ENCODE peak calls at places on chromosome 4, in six cellular contexts. T is psoas muscle, A is B cell, Z is pancreas, Y is neural crest cell, Q is AG10803. H is an unnamed sample.

GRCh38 chr4:142801966-142802365 is 44.1 kb downstream of the INPP4B start:
- DNase-seq in T (no peak), A (no peak), Z (no peak), Y (no peak), Q (no peak), H (peak)

GRCh38 chr4:110904435-110905050 is 281.7 kb upstream of the PITX2 start:
- DNase-seq in T (no peak), A (no peak), Z (no peak), Y (no peak), Q (no peak), H (no peak)

GRCh38 chr4:4651811-4652609 is 110.2 kb upstream of the STX18 start:
- DNase-seq in T (no peak), A (no peak), Z (no peak), Y (no peak), Q (no peak), H (no peak)

GRCh38 chr4:38137080-38137479 is 176.9 kb downstream of the PTTG2 start:
- DNase-seq in T (no peak), A (no peak), Z (no peak), Y (no peak), Q (no peak), H (no peak)

GRCh38 chr4:99843413-99843812 is 26.8 kb downstream of the DAPP1 start:
- DNase-seq in T (no peak), A (no peak), Z (no peak), Y (no peak), Q (no peak), H (no peak)

GRCh38 chr4:127355738-127356137 is 277.0 kb upstream of the INTU start:
- DNase-seq in T (no peak), A (no peak), Z (no peak), Y (no peak), Q (no peak), H (no peak)

GRCh38 chr4:1195109-1195671 is 22.8 kb upstream of the SPON2 start:
- DNase-seq in T (peak), A (no peak), Z (no peak), Y (no peak), Q (no peak), H (no peak)

GRCh38 chr4:153573881-153574807 is 108.0 kb downstream of the TMEM131L start:
- DNase-seq in T (peak), A (peak), Z (peak), Y (no peak), Q (peak), H (peak)

GRCh38 chr4:140005699-140006098 is 148.3 kb downstream of the MAML3 start:
- DNase-seq in T (no peak), A (no peak), Z (no peak), Y (no peak), Q (no peak), H (peak)

GRCh38 chr4:89797117-89797516 is 39.8 kb downstream of the SNCA start:
- DNase-seq in T (no peak), A (no peak), Z (no peak), Y (no peak), Q (peak), H (peak)

GRCh38 chr4:67696061-67696460 is 4.9 kb downstream of the UBA6 start:
- DNase-seq in T (no peak), A (no peak), Z (no peak), Y (no peak), Q (no peak), H (no peak)

GRCh38 chr4:81404294-81404693 is 67.4 kb downstream of the RASGEF1B start:
- DNase-seq in T (no peak), A (no peak), Z (no peak), Y (no peak), Q (no peak), H (no peak)
- TF ChIP-seq CTCF in T (no peak), A (no peak), Z (no peak), Y (no peak), Q (no peak), H (peak)

GRCh38 chr4:72531768-72532290 is 37.2 kb downstream of the ADAMTS3 start:
- DNase-seq in T (no peak), A (no peak), Z (no peak), Y (no peak), Q (no peak), H (no peak)

GRCh38 chr4:72531322-72531721 is 37.7 kb downstream of the ADAMTS3 start:
- DNase-seq in T (no peak), A (no peak), Z (no peak), Y (no peak), Q (no peak), H (no peak)

GRCh38 chr4:72538006-72538405 is 31.0 kb downstream of the ADAMTS3 start:
- DNase-seq in T (no peak), A (no peak), Z (no peak), Y (no peak), Q (no peak), H (no peak)

DNA sequence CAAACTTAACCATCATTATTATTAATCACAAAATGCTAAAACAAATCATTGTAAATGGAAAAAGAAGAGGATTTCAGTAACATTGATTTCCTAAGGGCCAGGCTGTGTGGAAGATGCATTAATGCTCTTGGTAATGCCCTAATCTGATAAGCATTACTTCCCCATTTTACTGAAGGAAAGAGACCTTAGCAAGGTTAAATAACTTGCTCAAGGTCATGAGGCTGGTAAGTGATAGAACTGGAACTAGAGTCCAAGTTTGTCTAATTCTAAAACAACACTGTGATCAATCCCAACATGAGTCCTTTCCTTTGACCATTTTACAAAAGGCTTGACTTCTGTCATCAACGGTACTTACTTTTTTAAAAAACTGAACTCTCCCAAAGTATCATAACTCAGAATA is 32.6 kb downstream of the ADAMTS3 start:
- DNase-seq in T (no peak), A (no peak), Z (no peak), Y (no peak), Q (no peak), H (no peak)
- TF ChIP-seq CTCF in T (no peak), A (no peak), Z (no peak), Y (no peak), Q (no peak), H (no peak)

GRCh38 chr4:122890142-122890769 is 32.1 kb downstream of the NUDT6 start:
- DNase-seq in T (no peak), A (no peak), Z (no peak), Y (no peak), Q (no peak), H (peak)

GRCh38 chr4:122898370-122899150 is 23.8 kb downstream of the NUDT6 start:
- DNase-seq in T (no peak), A (no peak), Z (no peak), Y (no peak), Q (peak), H (peak)

GRCh38 chr4:122896270-122896669 is 26.1 kb downstream of the NUDT6 start:
- DNase-seq in T (no peak), A (no peak), Z (no peak), Y (no peak), Q (no peak), H (no peak)

GRCh38 chr4:122895336-122895995 is 26.9 kb downstream of the NUDT6 start:
- DNase-seq in T (no peak), A (no peak), Z (no peak), Y (no peak), Q (no peak), H (no peak)

GRCh38 chr4:122894802-122895201 is 27.6 kb downstream of the NUDT6 start:
- DNase-seq in T (no peak), A (no peak), Z (no peak), Y (no peak), Q (no peak), H (no peak)
- TF ChIP-seq CTCF in T (no peak), A (no peak), Z (no peak), Y (no peak), Q (no peak), H (no peak)

GRCh38 chr4:183504064-183504929 is 561 bp upstream of the ING2 start:
- DNase-seq in T (peak), A (peak), Z (peak), Y (peak), Q (peak), H (peak)
- TF ChIP-seq CTCF in T (peak), A (no peak), Z (no peak), Y (no peak), Q (peak), H (peak)

DNA sequence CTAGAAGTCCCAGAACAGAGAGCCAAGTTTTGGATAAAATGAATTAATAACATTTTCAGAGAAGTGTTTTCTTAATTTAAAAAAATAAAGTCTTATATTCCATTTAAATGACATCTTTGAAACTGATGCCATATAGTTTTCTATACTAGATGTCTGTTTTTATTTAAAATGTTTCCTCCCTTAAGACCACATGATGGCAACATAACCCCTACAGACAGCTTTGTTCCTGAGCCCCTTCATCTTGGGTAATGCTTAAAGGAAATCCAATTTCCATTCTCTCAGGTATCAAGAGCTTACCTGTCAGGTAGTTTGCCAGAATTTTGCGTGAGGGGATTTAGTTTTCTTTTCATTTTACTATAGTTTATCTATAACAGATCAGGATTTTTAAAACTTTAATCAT is 181.4 kb upstream of the UGT8 start:
- DNase-seq in T (no peak), A (no peak), Z (no peak), Y (no peak), Q (no peak), H (peak)
- TF ChIP-seq CTCF in T (no peak), A (no peak), Z (no peak), Y (peak), Q (no peak), H (no peak)

DNA sequence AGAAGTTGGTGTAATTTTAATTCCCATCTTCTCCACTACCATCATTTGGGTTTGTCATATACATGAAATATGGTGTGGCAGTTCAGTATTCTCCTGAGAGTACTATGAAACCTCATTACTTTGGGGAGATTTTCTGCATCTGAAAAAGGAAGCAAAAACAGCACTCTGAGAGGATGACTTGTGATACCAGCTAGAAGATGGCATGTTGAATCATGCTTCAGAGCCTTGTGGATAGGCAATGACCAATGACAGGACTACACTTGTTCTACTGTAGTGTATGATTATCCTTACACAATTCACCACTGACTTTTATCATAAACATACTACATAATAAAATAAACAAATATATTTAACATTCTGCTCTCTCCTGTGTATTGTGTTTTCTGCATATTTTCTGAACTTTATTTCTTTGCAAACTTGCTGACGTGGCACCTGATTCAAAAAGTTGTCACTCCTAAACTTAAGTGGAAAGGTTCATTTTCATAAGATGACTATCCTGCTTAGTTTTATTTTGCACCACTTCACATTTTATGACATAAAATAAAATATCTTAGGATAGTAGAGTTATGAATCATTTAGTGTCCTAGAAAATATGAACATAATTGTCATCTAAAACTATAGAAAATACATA is 991.3 kb downstream of the FSTL5 start:
- DNase-seq in T (no peak), A (no peak), Z (no peak), Y (no peak), Q (no peak), H (peak)
- TF ChIP-seq CTCF in T (no peak), A (no peak), Z (no peak), Y (no peak), Q (no peak), H (no peak)

GRCh38 chr4:119025440-119025839 is 110.2 kb upstream of the MYOZ2 start:
- DNase-seq in T (no peak), A (no peak), Z (no peak), Y (no peak), Q (peak), H (peak)

GRCh38 chr4:119017634-119018033 is 118.0 kb upstream of the MYOZ2 start:
- DNase-seq in T (no peak), A (no peak), Z (no peak), Y (no peak), Q (no peak), H (no peak)

GRCh38 chr4:119016636-119017035 is 119.0 kb upstream of the MYOZ2 start:
- DNase-seq in T (no peak), A (no peak), Z (no peak), Y (no peak), Q (peak), H (no peak)

GRCh38 chr4:119024102-119024501 is 111.5 kb upstream of the MYOZ2 start:
- DNase-seq in T (no peak), A (no peak), Z (no peak), Y (no peak), Q (no peak), H (no peak)

GRCh38 chr4:119020158-119020557 is 115.5 kb upstream of the MYOZ2 start:
- DNase-seq in T (no peak), A (no peak), Z (no peak), Y (no peak), Q (peak), H (no peak)
- TF ChIP-seq CTCF in T (no peak), A (no peak), Z (no peak), Y (no peak), Q (no peak), H (no peak)

DNA sequence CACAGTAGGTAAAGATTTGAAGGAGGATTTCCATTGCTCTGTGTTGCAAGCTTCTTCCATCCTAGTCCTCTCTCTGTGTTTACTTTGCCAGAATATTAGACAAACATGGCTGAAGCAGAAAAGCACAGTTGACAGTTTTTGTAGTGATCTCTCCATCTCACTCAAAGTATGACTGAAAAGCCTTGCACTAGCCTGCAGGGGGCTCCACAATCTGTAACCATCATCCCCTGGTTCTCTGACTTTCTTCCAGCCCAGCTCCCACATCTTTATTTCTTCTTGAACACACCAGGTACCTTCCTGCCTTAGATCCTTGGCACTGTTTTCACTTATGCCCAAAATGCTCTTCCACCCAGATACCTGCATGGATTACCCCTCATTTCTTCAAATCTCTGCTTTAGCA is 34.1 kb upstream of the HHIP start:
- DNase-seq in T (no peak), A (no peak), Z (peak), Y (peak), Q (peak), H (peak)
- TF ChIP-seq CTCF in T (no peak), A (peak), Z (peak), Y (peak), Q (peak), H (peak)